ENCODE peak calls at places on chromosomes 12 and 14, in ten cellular contexts. One of them, this sample, is unnamed.

GRCh38 chr14:78848234-78848820 is 678.2 kb downstream of the NRXN3 start:
- DNase-seq in SJSA1: no peak
- DNase-seq in adrenal gland: peak
- DNase-seq in AG04450: no peak
- DNase-seq in HepG2: peak
- DNase-seq in H1: peak
- DNase-seq in heart right ventricle: no peak
- DNase-seq in heart left ventricle: no peak
- DNase-seq in psoas muscle: no peak
- DNase-seq in CD8-positive, alpha-beta T cell: no peak
- DNase-seq in this sample: no peak

GRCh38 chr12:1919284-1919683 is 832 bp upstream of the CACNA2D4 start:
- DNase-seq in SJSA1: no peak
- DNase-seq in adrenal gland: peak
- DNase-seq in AG04450: no peak
- DNase-seq in HepG2: no peak
- DNase-seq in H1: no peak
- DNase-seq in heart right ventricle: no peak
- DNase-seq in heart left ventricle: no peak
- DNase-seq in psoas muscle: no peak
- DNase-seq in CD8-positive, alpha-beta T cell: no peak
- DNase-seq in this sample: no peak

GRCh38 chr12:112907415-112908157 is 824 bp downstream of the OAS1 start:
- DNase-seq in SJSA1: no peak
- DNase-seq in adrenal gland: no peak
- DNase-seq in AG04450: no peak
- DNase-seq in HepG2: no peak
- DNase-seq in H1: no peak
- DNase-seq in heart right ventricle: peak
- DNase-seq in heart left ventricle: no peak
- DNase-seq in psoas muscle: no peak
- DNase-seq in CD8-positive, alpha-beta T cell: no peak
- DNase-seq in this sample: no peak

GRCh38 chr14:80202888-80203562 is 8.3 kb downstream of the DIO2 start:
- DNase-seq in SJSA1: no peak
- DNase-seq in adrenal gland: peak
- DNase-seq in AG04450: no peak
- DNase-seq in HepG2: peak
- DNase-seq in H1: peak
- DNase-seq in heart right ventricle: no peak
- DNase-seq in heart left ventricle: peak
- DNase-seq in psoas muscle: peak
- DNase-seq in CD8-positive, alpha-beta T cell: no peak
- DNase-seq in this sample: no peak

GRCh38 chr14:76550534-76550933 is 174.6 kb downstream of the ESRRB start:
- DNase-seq in SJSA1: no peak
- DNase-seq in adrenal gland: no peak
- DNase-seq in AG04450: no peak
- DNase-seq in HepG2: no peak
- DNase-seq in H1: no peak
- DNase-seq in heart right ventricle: no peak
- DNase-seq in heart left ventricle: no peak
- DNase-seq in psoas muscle: no peak
- DNase-seq in CD8-positive, alpha-beta T cell: no peak
- DNase-seq in this sample: no peak

GRCh38 chr12:8609061-8609570 is 3.5 kb downstream of the AICDA start:
- DNase-seq in SJSA1: peak
- DNase-seq in adrenal gland: peak
- DNase-seq in AG04450: peak
- DNase-seq in HepG2: peak
- DNase-seq in H1: no peak
- DNase-seq in heart right ventricle: no peak
- DNase-seq in heart left ventricle: no peak
- DNase-seq in psoas muscle: no peak
- DNase-seq in CD8-positive, alpha-beta T cell: no peak
- DNase-seq in this sample: no peak

GRCh38 chr14:94099006-94099405 is 11.5 kb upstream of the IFI27 start:
- DNase-seq in SJSA1: no peak
- DNase-seq in adrenal gland: no peak
- DNase-seq in AG04450: no peak
- DNase-seq in HepG2: no peak
- DNase-seq in H1: no peak
- DNase-seq in heart right ventricle: no peak
- DNase-seq in heart left ventricle: no peak
- DNase-seq in psoas muscle: no peak
- DNase-seq in CD8-positive, alpha-beta T cell: no peak
- DNase-seq in this sample: no peak

GRCh38 chr12:22262309-22262708 is 72.2 kb downstream of the ST8SIA1 start:
- DNase-seq in SJSA1: no peak
- DNase-seq in adrenal gland: no peak
- DNase-seq in AG04450: no peak
- DNase-seq in HepG2: no peak
- DNase-seq in H1: no peak
- DNase-seq in heart right ventricle: no peak
- DNase-seq in heart left ventricle: no peak
- DNase-seq in psoas muscle: no peak
- DNase-seq in CD8-positive, alpha-beta T cell: no peak
- DNase-seq in this sample: no peak

GRCh38 chr14:89244720-89245119 is 172.3 kb downstream of the FOXN3 start:
- DNase-seq in SJSA1: no peak
- DNase-seq in adrenal gland: no peak
- DNase-seq in AG04450: no peak
- DNase-seq in HepG2: no peak
- DNase-seq in H1: no peak
- DNase-seq in heart right ventricle: no peak
- DNase-seq in heart left ventricle: no peak
- DNase-seq in psoas muscle: no peak
- DNase-seq in CD8-positive, alpha-beta T cell: no peak
- DNase-seq in this sample: no peak

GRCh38 chr14:89245802-89246201 is 171.2 kb downstream of the FOXN3 start:
- DNase-seq in SJSA1: no peak
- DNase-seq in adrenal gland: no peak
- DNase-seq in AG04450: no peak
- DNase-seq in HepG2: no peak
- DNase-seq in H1: no peak
- DNase-seq in heart right ventricle: no peak
- DNase-seq in heart left ventricle: no peak
- DNase-seq in psoas muscle: no peak
- DNase-seq in CD8-positive, alpha-beta T cell: no peak
- DNase-seq in this sample: no peak

GRCh38 chr14:89248430-89249295 is 168.4 kb downstream of the FOXN3 start:
- DNase-seq in SJSA1: no peak
- DNase-seq in adrenal gland: no peak
- DNase-seq in AG04450: no peak
- DNase-seq in HepG2: no peak
- DNase-seq in H1: no peak
- DNase-seq in heart right ventricle: no peak
- DNase-seq in heart left ventricle: no peak
- DNase-seq in psoas muscle: no peak
- DNase-seq in CD8-positive, alpha-beta T cell: no peak
- DNase-seq in this sample: no peak

GRCh38 chr14:89247457-89248122 is 169.4 kb downstream of the FOXN3 start:
- DNase-seq in SJSA1: no peak
- DNase-seq in adrenal gland: no peak
- DNase-seq in AG04450: no peak
- DNase-seq in HepG2: peak
- DNase-seq in H1: no peak
- DNase-seq in heart right ventricle: no peak
- DNase-seq in heart left ventricle: no peak
- DNase-seq in psoas muscle: no peak
- DNase-seq in CD8-positive, alpha-beta T cell: no peak
- DNase-seq in this sample: no peak

GRCh38 chr14:89246290-89246689 is 170.7 kb downstream of the FOXN3 start:
- DNase-seq in SJSA1: no peak
- DNase-seq in adrenal gland: no peak
- DNase-seq in AG04450: no peak
- DNase-seq in HepG2: no peak
- DNase-seq in H1: no peak
- DNase-seq in heart right ventricle: no peak
- DNase-seq in heart left ventricle: no peak
- DNase-seq in psoas muscle: no peak
- DNase-seq in CD8-positive, alpha-beta T cell: no peak
- DNase-seq in this sample: no peak
- H3K4me3 ChIP-seq in SJSA1: no peak
- H3K4me3 ChIP-seq in adrenal gland: no peak
- H3K4me3 ChIP-seq in AG04450: no peak
- H3K4me3 ChIP-seq in HepG2: no peak
- H3K4me3 ChIP-seq in H1: no peak
- H3K4me3 ChIP-seq in heart right ventricle: no peak
- H3K4me3 ChIP-seq in heart left ventricle: no peak
- H3K4me3 ChIP-seq in psoas muscle: no peak
- H3K4me3 ChIP-seq in CD8-positive, alpha-beta T cell: no peak
- H3K4me3 ChIP-seq in this sample: no peak

GRCh38 chr12:107581616-107582015 is 104.0 kb upstream of the PWP1 start:
- DNase-seq in SJSA1: no peak
- DNase-seq in adrenal gland: no peak
- DNase-seq in AG04450: no peak
- DNase-seq in HepG2: no peak
- DNase-seq in H1: no peak
- DNase-seq in heart right ventricle: no peak
- DNase-seq in heart left ventricle: no peak
- DNase-seq in psoas muscle: no peak
- DNase-seq in CD8-positive, alpha-beta T cell: no peak
- DNase-seq in this sample: no peak

GRCh38 chr12:107584523-107584922 is 101.1 kb upstream of the PWP1 start:
- DNase-seq in SJSA1: no peak
- DNase-seq in adrenal gland: no peak
- DNase-seq in AG04450: no peak
- DNase-seq in HepG2: no peak
- DNase-seq in H1: no peak
- DNase-seq in heart right ventricle: no peak
- DNase-seq in heart left ventricle: no peak
- DNase-seq in psoas muscle: no peak
- DNase-seq in CD8-positive, alpha-beta T cell: no peak
- DNase-seq in this sample: no peak

GRCh38 chr12:107586256-107586970 is 99.2 kb upstream of the PWP1 start:
- DNase-seq in SJSA1: no peak
- DNase-seq in adrenal gland: no peak
- DNase-seq in AG04450: no peak
- DNase-seq in HepG2: no peak
- DNase-seq in H1: no peak
- DNase-seq in heart right ventricle: no peak
- DNase-seq in heart left ventricle: no peak
- DNase-seq in psoas muscle: no peak
- DNase-seq in CD8-positive, alpha-beta T cell: no peak
- DNase-seq in this sample: no peak

DNA sequence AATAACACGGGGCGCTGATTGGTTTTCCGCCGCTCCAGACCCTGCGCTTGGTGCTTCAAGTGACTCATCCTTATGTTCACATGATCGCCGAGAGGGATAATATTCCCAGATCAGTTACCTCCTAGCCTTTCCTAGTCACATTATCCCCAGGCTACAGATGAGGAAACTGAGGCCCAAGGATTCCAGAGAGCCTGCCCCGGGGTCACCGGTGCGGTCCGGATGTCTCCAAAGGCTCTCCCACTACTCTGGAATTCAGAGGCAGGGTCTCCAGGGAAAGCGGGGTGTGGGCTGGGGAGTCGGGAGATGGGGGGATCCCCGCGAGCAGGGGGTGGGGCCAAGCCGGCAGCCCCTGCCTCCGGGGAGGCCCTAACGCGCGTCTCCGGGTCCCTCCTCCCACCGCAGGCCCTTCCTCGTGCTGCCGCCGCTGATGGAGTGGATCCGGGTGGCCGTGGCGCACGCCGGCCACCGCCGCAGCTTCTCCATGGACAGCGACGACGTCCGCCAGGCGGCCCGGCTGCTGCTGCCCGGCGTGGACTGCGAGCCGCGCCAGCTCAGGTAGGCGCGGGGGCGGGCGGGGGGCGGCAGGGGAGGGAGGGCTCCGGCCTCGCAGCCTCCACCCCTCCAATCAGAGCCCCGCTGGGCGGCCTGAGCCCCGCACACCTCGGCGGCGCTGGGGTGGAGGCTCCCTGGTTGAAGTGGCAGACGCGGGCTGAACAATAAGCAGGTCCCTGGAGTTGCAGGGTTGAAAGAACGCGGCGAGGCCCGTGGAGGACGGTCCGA is 104.7 kb upstream of the PWP1 start:
- DNase-seq in SJSA1: no peak
- DNase-seq in adrenal gland: no peak
- DNase-seq in AG04450: no peak
- DNase-seq in HepG2: no peak
- DNase-seq in H1: peak
- DNase-seq in heart right ventricle: no peak
- DNase-seq in heart left ventricle: no peak
- DNase-seq in psoas muscle: no peak
- DNase-seq in CD8-positive, alpha-beta T cell: no peak
- DNase-seq in this sample: no peak
- H3K4me3 ChIP-seq in SJSA1: no peak
- H3K4me3 ChIP-seq in adrenal gland: no peak
- H3K4me3 ChIP-seq in AG04450: peak
- H3K4me3 ChIP-seq in HepG2: no peak
- H3K4me3 ChIP-seq in H1: peak
- H3K4me3 ChIP-seq in heart right ventricle: peak
- H3K4me3 ChIP-seq in heart left ventricle: peak
- H3K4me3 ChIP-seq in psoas muscle: peak
- H3K4me3 ChIP-seq in CD8-positive, alpha-beta T cell: no peak
- H3K4me3 ChIP-seq in this sample: no peak

DNA sequence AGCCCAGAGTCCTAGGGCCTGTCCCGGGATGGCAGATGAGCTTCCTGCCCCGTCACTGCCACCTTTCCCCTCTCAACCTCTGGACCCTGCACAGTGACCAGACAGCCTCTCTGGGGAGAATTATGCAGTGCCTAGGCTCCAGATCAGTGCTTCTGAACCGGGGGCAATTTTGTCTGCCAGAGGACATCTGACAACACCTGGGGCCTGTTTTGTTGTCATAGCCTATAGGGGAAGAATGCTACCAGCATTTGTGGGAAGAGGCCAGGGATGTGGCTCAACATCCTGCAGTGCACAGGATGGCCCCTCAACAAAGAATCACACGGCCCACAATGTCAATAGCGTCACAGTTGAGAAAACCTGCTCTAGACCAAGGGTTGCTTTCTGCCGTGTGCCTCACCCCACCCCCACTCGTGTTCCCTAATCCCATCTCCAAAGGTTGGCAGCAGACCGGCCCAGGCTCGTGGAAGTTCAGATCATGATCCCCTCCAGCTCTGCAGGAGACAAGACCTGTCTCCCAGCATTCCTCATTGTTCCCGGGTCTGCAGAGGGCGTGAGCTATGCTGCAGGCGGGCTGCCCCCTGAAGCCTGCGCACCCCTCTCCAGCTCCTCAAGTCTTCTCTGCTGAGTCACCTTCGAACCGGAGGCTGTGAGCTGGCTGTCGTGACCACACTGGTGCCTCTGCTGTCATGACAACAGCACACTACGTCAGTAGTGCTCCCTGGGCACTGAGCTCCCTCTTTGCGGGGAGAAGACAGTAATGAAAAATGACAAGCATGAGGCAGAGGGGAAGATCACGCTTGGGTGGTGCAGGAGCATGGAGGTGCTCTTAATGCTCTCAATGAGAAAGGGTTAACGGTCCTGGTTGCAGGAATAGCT is 2.0 kb upstream of the GAPDH start:
- DNase-seq in SJSA1: peak
- DNase-seq in adrenal gland: peak
- DNase-seq in AG04450: peak
- DNase-seq in HepG2: peak
- DNase-seq in H1: peak
- DNase-seq in heart right ventricle: no peak
- DNase-seq in heart left ventricle: no peak
- DNase-seq in psoas muscle: peak
- DNase-seq in CD8-positive, alpha-beta T cell: peak
- DNase-seq in this sample: peak
- H3K4me3 ChIP-seq in SJSA1: peak
- H3K4me3 ChIP-seq in adrenal gland: no peak
- H3K4me3 ChIP-seq in AG04450: peak
- H3K4me3 ChIP-seq in HepG2: peak
- H3K4me3 ChIP-seq in H1: peak
- H3K4me3 ChIP-seq in heart right ventricle: peak
- H3K4me3 ChIP-seq in heart left ventricle: peak
- H3K4me3 ChIP-seq in psoas muscle: peak
- H3K4me3 ChIP-seq in CD8-positive, alpha-beta T cell: no peak
- H3K4me3 ChIP-seq in this sample: peak

GRCh38 chr14:53265025-53265424 is 111.9 kb upstream of the DDHD1 start:
- DNase-seq in SJSA1: no peak
- DNase-seq in adrenal gland: no peak
- DNase-seq in AG04450: no peak
- DNase-seq in HepG2: no peak
- DNase-seq in H1: no peak
- DNase-seq in heart right ventricle: no peak
- DNase-seq in heart left ventricle: no peak
- DNase-seq in psoas muscle: no peak
- DNase-seq in CD8-positive, alpha-beta T cell: no peak
- DNase-seq in this sample: no peak
- H3K4me3 ChIP-seq in SJSA1: no peak
- H3K4me3 ChIP-seq in adrenal gland: no peak
- H3K4me3 ChIP-seq in AG04450: no peak
- H3K4me3 ChIP-seq in HepG2: no peak
- H3K4me3 ChIP-seq in H1: no peak
- H3K4me3 ChIP-seq in heart right ventricle: no peak
- H3K4me3 ChIP-seq in heart left ventricle: no peak
- H3K4me3 ChIP-seq in psoas muscle: no peak
- H3K4me3 ChIP-seq in CD8-positive, alpha-beta T cell: no peak
- H3K4me3 ChIP-seq in this sample: no peak